ENCODE peak calls at places on chromosomes 5 and 9, in five cellular contexts. A is HT1080, U is lung microvascular endothelial cell, K is progenitor cell of endocrine pancreas, Z is endothelial cell. J is an unnamed sample.

GRCh38 chr9:137369911-137370630 is 52.9 kb downstream of the EXD3 start:
- DNase-seq in K (no peak), Z (no peak), U (no peak), A (no peak), J (peak; percentile 50)

GRCh38 chr9:121699271-121700164 is 48.1 kb downstream of the DAB2IP start:
- DNase-seq in Z (peak; percentile 75), A (peak; percentile 58), K (peak; percentile 30), U (peak; percentile 73), J (peak; percentile 79)

GRCh38 chr5:157758706-157759105 is 15.2 kb downstream of the LSM11 start:
- DNase-seq in A (no peak), K (no peak), U (no peak), Z (no peak), J (no peak)

GRCh38 chr9:120928015-120928719 is 1.6 kb upstream of the TRAF1 start:
- DNase-seq in Z (peak; percentile 55), U (peak; percentile 65), A (no peak), K (no peak), J (no peak)

GRCh38 chr9:86978413-86978812 is 31.1 kb upstream of the GAS1 start:
- DNase-seq in A (no peak), U (no peak), Z (no peak), K (no peak), J (no peak)

GRCh38 chr9:89471390-89471789 is 26.5 kb downstream of the SEMA4D start:
- DNase-seq in Z (no peak), A (no peak), U (no peak), K (no peak), J (no peak)

GRCh38 chr9:111298831-111299603 is 31.0 kb downstream of the OR2K2 start:
- DNase-seq in A (peak; percentile 39), K (no peak), Z (peak; percentile 13), U (peak; percentile 56), J (no peak)

GRCh38 chr9:89037325-89037724 is 46.1 kb downstream of the S1PR3 start:
- DNase-seq in Z (no peak), U (no peak), K (no peak), A (no peak), J (no peak)

GRCh38 chr9:132210472-132211145 is 48.8 kb downstream of the NTNG2 start:
- DNase-seq in U (no peak), K (no peak), Z (no peak), A (peak; percentile 56), J (no peak)

GRCh38 chr9:109831996-109832395 is 52.0 kb downstream of the PALM2AKAP2 start:
- DNase-seq in U (no peak), Z (no peak), K (no peak), A (no peak), J (no peak)

GRCh38 chr9:124197177-124198095 is 60.3 kb upstream of the NEK6 start:
- DNase-seq in U (no peak), K (no peak), A (no peak), Z (no peak), J (no peak)

GRCh38 chr5:132592521-132592920 is 35.7 kb downstream of the RAD50 start:
- DNase-seq in K (no peak), U (no peak), Z (no peak), A (no peak), J (no peak)

GRCh38 chr5:56112526-56113121 is 117.9 kb upstream of the IL6ST start:
- DNase-seq in U (no peak), A (no peak), K (no peak), Z (no peak), J (no peak)

GRCh38 chr9:127411122-127411521 is 13.1 kb upstream of the ZNF79 start:
- DNase-seq in K (no peak), Z (no peak), U (no peak), A (no peak), J (no peak)

GRCh38 chr5:173727839-173728778 is 111.7 kb upstream of the BOD1 start:
- DNase-seq in A (no peak), U (no peak), K (no peak), Z (no peak), J (no peak)

GRCh38 chr5:175471628-175472027 is 6.7 kb upstream of the SFXN1 start:
- DNase-seq in Z (no peak), A (no peak), K (no peak), U (no peak), J (no peak)

GRCh38 chr9:91392435-91392834 is 30.7 kb upstream of the AUH start:
- DNase-seq in A (no peak), Z (no peak), K (no peak), U (no peak), J (no peak)

GRCh38 chr5:117652640-117653280 is 1078.1 kb upstream of the SEMA6A start:
- DNase-seq in Z (no peak), K (no peak), U (no peak), A (no peak), J (no peak)

GRCh38 chr5:83219495-83219894 is 142.1 kb downstream of the XRCC4 start:
- DNase-seq in K (no peak), A (no peak), U (no peak), Z (no peak), J (no peak)

GRCh38 chr5:137122075-137122474 is 377.1 kb downstream of the SPOCK1 start:
- DNase-seq in A (no peak), Z (no peak), K (no peak), U (no peak), J (no peak)

GRCh38 chr9:121607434-121608248 is 43.8 kb upstream of the DAB2IP start:
- DNase-seq in A (peak; percentile 58), K (no peak), Z (no peak), U (peak; percentile 22), J (no peak)

GRCh38 chr5:54785729-54786548 is 199.5 kb downstream of the ESM1 start:
- DNase-seq in K (no peak), U (peak; percentile 35), Z (no peak), A (no peak), J (no peak)

GRCh38 chr9:88370346-88370745 is 17.9 kb upstream of the SPIN1 start:
- DNase-seq in Z (no peak), A (no peak), U (no peak), K (no peak), J (no peak)

GRCh38 chr9:105435453-105435852 is 12.4 kb upstream of the FSD1L start:
- DNase-seq in Z (no peak), K (no peak), U (no peak), A (no peak), J (no peak)

GRCh38 chr9:135602789-135603481 is 36.4 kb downstream of the GLT6D1 start:
- DNase-seq in U (peak; percentile 47), Z (peak; percentile 59), A (no peak), K (no peak), J (peak; percentile 59)

GRCh38 chr5:11239261-11239660 is 478.2 kb upstream of the DAP start:
- DNase-seq in U (no peak), Z (no peak), A (no peak), K (no peak), J (no peak)